ENCODE peak calls at places on chromosomes 2 and 18, in ten cellular contexts. U is spleen; V is fibroblast of the conjunctiva; P is astrocyte of the spinal cord; H is Peyer's patch; L is stimulated activated CD4-positive, alpha-beta T cell treated with anti-CD3 and anti-CD28 coated beads, Interleukin-15, amount 100 ng/mL, for 1 hour; X is foreskin fibroblast; Y is Caki2; F is GM23248; O is activated CD4-positive, alpha-beta memory T cell treated with anti-CD3 and anti-CD28 coated beads, Interleukin-2, amount 10 ng/mL, durations not matched to agents 7 days and 5 days. A is an unnamed sample.

GRCh38 chr2:69779258-69779989 is 37.5 kb downstream of the ANXA4 start:
- DNase-seq in L (no peak), Y (peak; percentile 67), O (no peak), U (no peak), P (no peak), F (peak; percentile 37), V (no peak), X (no peak), H (no peak), A (peak; percentile 72)

GRCh38 chr2:173747037-173747436 is 218.1 kb downstream of the SP3 start:
- DNase-seq in X (no peak), P (no peak), Y (no peak), U (no peak), F (no peak), L (no peak), H (no peak), V (no peak), O (no peak), A (no peak)

GRCh38 chr2:69612197-69612596 is 31.3 kb downstream of the AAK1 start:
- DNase-seq in U (no peak), H (no peak), V (no peak), Y (no peak), F (no peak), L (no peak), X (no peak), O (no peak), P (no peak), A (no peak)

GRCh38 chr2:128466377-128467175 is 147.9 kb upstream of the HS6ST1 start:
- DNase-seq in V (no peak), U (no peak), X (no peak), L (no peak), H (no peak), F (peak; percentile 33), Y (no peak), P (no peak), O (peak; percentile 7), A (no peak)

GRCh38 chr2:216024779-216025178 is 11.4 kb upstream of the MREG start:
- DNase-seq in Y (no peak), L (no peak), X (no peak), U (no peak), F (no peak), O (no peak), P (no peak), H (no peak), V (no peak), A (no peak)

GRCh38 chr2:17976871-17977746 is 98.6 kb downstream of the KCNS3 start:
- DNase-seq in F (peak; percentile 97), O (no peak), L (no peak), H (no peak), X (peak; percentile 99), V (peak; percentile 86), Y (peak; percentile 99), P (peak; percentile 99), U (no peak), A (peak; percentile 98)

GRCh38 chr18:36756262-36756661 is 72.5 kb downstream of the TPGS2 start:
- DNase-seq in Y (no peak), V (peak; percentile 28), H (no peak), O (no peak), U (no peak), L (no peak), P (no peak), X (peak; percentile 59), F (peak; percentile 67), A (no peak)

GRCh38 chr2:137957033-137957432 is 7.2 kb upstream of the HNMT start:
- DNase-seq in V (peak; percentile 82), Y (no peak), H (no peak), U (no peak), X (peak; percentile 88), L (no peak), O (no peak), F (peak; percentile 93), P (peak; percentile 83), A (no peak)

GRCh38 chr2:221283896-221284295 is 288.2 kb downstream of the EPHA4 start:
- DNase-seq in V (no peak), O (no peak), Y (peak; percentile 52), L (no peak), H (no peak), F (peak; percentile 56), U (no peak), X (no peak), P (peak; percentile 80), A (peak; percentile 27)

GRCh38 chr18:75694292-75694691 is 266.8 kb upstream of the SMIM21 start:
- DNase-seq in O (no peak), L (no peak), Y (no peak), X (no peak), U (no peak), F (no peak), V (no peak), H (no peak), P (no peak), A (no peak)

GRCh38 chr2:184743096-184743495 is 144.8 kb downstream of the ZNF804A start:
- DNase-seq in L (no peak), X (no peak), H (no peak), O (no peak), P (no peak), V (no peak), F (peak; percentile 34), Y (no peak), U (no peak), A (no peak)